ENCODE peak calls at places on chromosomes 13 and 19, in seven cellular contexts. H, M, I, A, U, Z and T are unnamed samples.

GRCh38 chr19:52451241-52451640 is 2.1 kb upstream of the ZNF578 start:
- DNase-seq in A (no peak), M (no peak), H (no peak), U (no peak), Z (no peak), I (no peak), T (no peak)

GRCh38 chr13:40453666-40454030 is 212.8 kb downstream of the FOXO1 start:
- DNase-seq in H (no peak), Z (no peak), I (no peak), U (no peak), A (no peak), M (no peak), T (no peak)

GRCh38 chr19:17242431-17243208 is 3.1 kb downstream of the NR2F6 start:
- DNase-seq in Z (no peak), M (no peak), I (no peak), U (no peak), H (no peak), A (no peak), T (no peak)

GRCh38 chr13:94325660-94326059 is 153.8 kb downstream of the DCT start:
- DNase-seq in I (no peak), U (peak; percentile 21), M (no peak), H (peak; percentile 60), Z (no peak), A (peak; percentile 61), T (peak; percentile 55)

GRCh38 chr13:113080901-113081521 is 24.6 kb upstream of the F7 start:
- DNase-seq in U (no peak), A (no peak), M (no peak), H (no peak), I (no peak), Z (no peak), T (no peak)

GRCh38 chr19:4660181-4660791 is 9.9 kb downstream of the MYDGF start:
- DNase-seq in A (no peak), M (no peak), Z (peak; percentile 26), H (no peak), U (peak; percentile 79), I (no peak), T (no peak)

GRCh38 chr19:33397536-33398360 is 24.2 kb downstream of the CEBPG start:
- DNase-seq in U (no peak), A (no peak), Z (no peak), I (no peak), H (no peak), M (peak; percentile 39), T (peak; percentile 41)

GRCh38 chr13:40433577-40433976 is 232.9 kb downstream of the FOXO1 start:
- DNase-seq in H (no peak), U (no peak), A (no peak), Z (no peak), I (no peak), M (no peak), T (no peak)

GRCh38 chr19:16998635-16999194 is 27.9 kb downstream of the CPAMD8 start:
- DNase-seq in M (no peak), U (no peak), H (no peak), I (no peak), A (no peak), Z (no peak), T (no peak)

GRCh38 chr13:80341771-80342271 is 895 bp upstream of the SPRY2 start:
- DNase-seq in A (peak; percentile 52), Z (peak; percentile 65), M (no peak), I (peak; percentile 62), H (peak; percentile 68), U (peak; percentile 77), T (peak; percentile 73)

GRCh38 chr19:6209233-6209632 is 70.5 kb downstream of the MLLT1 start:
- DNase-seq in H (no peak), I (no peak), M (no peak), A (no peak), U (no peak), Z (no peak), T (no peak)

GRCh38 chr19:13887529-13887928 is 10.6 kb downstream of the NANOS3 start:
- DNase-seq in A (no peak), I (no peak), Z (peak; percentile 12), M (no peak), U (no peak), H (peak; percentile 36), T (peak; percentile 24)

GRCh38 chr13:34031629-34032028 is 213.7 kb downstream of the RFC3 start:
- DNase-seq in A (no peak), H (peak; percentile 2), Z (no peak), I (no peak), U (no peak), M (no peak), T (no peak)

GRCh38 chr19:3275068-3275582 is 50.7 kb downstream of the CELF5 start:
- DNase-seq in M (no peak), U (peak; percentile 92), I (no peak), H (no peak), A (no peak), Z (no peak), T (peak; percentile 12)

GRCh38 chr13:24032674-24033073 is 127.8 kb upstream of the SPATA13 start:
- DNase-seq in Z (peak; percentile 48), M (no peak), U (no peak), I (no peak), A (peak; percentile 58), H (peak; percentile 49), T (peak; percentile 10)

GRCh38 chr13:38685974-38686571 is 804 bp upstream of the FREM2 start:
- DNase-seq in H (peak; percentile 15), U (peak; percentile 85), M (no peak), A (peak; percentile 3), I (peak; percentile 18), Z (no peak), T (peak; percentile 30)

GRCh38 chr13:80235131-80235530 is 105.8 kb downstream of the SPRY2 start:
- DNase-seq in U (no peak), A (peak; percentile 32), I (peak; percentile 46), H (peak; percentile 39), M (no peak), Z (no peak), T (peak; percentile 31)

GRCh38 chr13:24632382-24633121 is 47.7 kb upstream of the ATP12A start:
- DNase-seq in H (no peak), Z (no peak), I (no peak), U (no peak), A (peak; percentile 8), M (no peak), T (no peak)

GRCh38 chr13:106528711-106529414 is 6.6 kb downstream of the EFNB2 start:
- DNase-seq in H (no peak), M (no peak), U (no peak), A (no peak), I (no peak), Z (no peak), T (no peak)

GRCh38 chr19:5157186-5157585 is 183.4 kb downstream of the PTPRS start:
- DNase-seq in I (no peak), A (no peak), H (no peak), M (no peak), Z (no peak), U (no peak), T (no peak)

GRCh38 chr13:93476175-93476574 is 249.6 kb downstream of the GPC6 start:
- DNase-seq in A (peak; percentile 94), I (peak; percentile 87), M (no peak), U (no peak), H (peak; percentile 71), Z (peak; percentile 70), T (peak; percentile 96)

GRCh38 chr19:34577056-34577455 is 95.5 kb downstream of the WTIP start:
- DNase-seq in M (no peak), A (no peak), U (peak; percentile 36), Z (no peak), I (no peak), H (no peak), T (no peak)

GRCh38 chr13:28035146-28035782 is 46.8 kb upstream of the URAD start:
- DNase-seq in A (no peak), H (no peak), I (no peak), Z (no peak), U (no peak), M (no peak), T (no peak)

GRCh38 chr19:435056-435706 is 25.7 kb downstream of the SHC2 start:
- DNase-seq in A (no peak), H (no peak), M (no peak), U (no peak), I (no peak), Z (no peak), T (no peak)

DNA sequence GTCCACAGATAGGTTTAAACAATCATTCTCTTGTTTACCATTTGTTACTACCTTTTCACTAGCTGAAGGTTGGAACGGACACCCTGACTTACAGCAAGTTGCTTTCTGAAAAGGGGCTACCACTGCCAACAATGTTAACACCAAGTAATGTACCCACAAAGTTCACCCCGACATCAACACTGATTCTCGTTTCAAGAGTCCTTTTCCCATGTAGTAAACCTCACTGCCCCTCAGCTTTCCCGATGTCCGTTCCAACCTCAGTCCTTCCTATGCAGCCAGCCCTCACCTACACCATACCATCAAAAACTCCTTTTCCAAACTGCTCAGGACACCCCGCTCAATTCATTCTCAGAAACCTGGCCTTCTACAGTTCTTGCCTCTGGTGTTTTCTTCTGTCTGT is 29.0 kb downstream of the PEG3 start:
- DNase-seq in I (no peak), H (no peak), Z (no peak), A (no peak), M (no peak), U (no peak), T (no peak)
- TF ChIP-seq CTCF in I (no peak), H (no peak), Z (no peak), A (no peak), M (no peak), U (no peak), T (no peak)

GRCh38 chr13:43662976-43663375 is 123.8 kb downstream of the ENOX1 start:
- DNase-seq in H (no peak), M (no peak), Z (no peak), A (no peak), I (peak; percentile 6), U (no peak), T (no peak)
- H3K4me3 ChIP-seq in H (no peak overlapping the region), M (no peak overlapping the region), Z (no peak overlapping the region), A (no peak overlapping the region), I (no peak overlapping the region), U (no peak overlapping the region), T (no peak overlapping the region)

DNA sequence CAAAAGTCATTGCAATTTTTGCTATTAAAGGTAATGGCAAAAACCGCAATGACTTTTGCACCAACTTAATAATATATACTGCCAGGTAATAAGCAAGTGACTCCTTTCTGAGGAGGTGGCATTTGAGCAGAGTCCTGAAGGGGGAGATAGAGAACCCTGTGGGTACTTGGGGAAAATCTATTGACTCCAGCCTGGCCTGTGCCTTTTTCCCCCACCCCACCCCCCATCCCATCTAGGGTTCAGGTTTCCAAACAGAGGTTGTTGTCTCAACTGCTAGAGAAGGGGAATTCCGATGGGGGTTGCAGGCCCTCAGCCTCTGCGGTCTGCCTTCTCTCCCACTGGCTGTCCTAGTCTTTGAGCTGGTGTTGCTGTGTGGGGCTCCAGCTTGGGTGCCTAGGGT is 11.5 kb downstream of the S1PR2 start:
- DNase-seq in I (peak; percentile 64), M (no peak), A (no peak), Z (peak; percentile 52), U (peak; percentile 87), H (peak; percentile 53), T (peak; percentile 71)
- TF ChIP-seq CTCF in I (peak; percentile 56), M (no peak), A (peak; percentile 22), Z (peak; percentile 53), U (peak; percentile 62), H (peak; percentile 50), T (peak; percentile 56)

DNA sequence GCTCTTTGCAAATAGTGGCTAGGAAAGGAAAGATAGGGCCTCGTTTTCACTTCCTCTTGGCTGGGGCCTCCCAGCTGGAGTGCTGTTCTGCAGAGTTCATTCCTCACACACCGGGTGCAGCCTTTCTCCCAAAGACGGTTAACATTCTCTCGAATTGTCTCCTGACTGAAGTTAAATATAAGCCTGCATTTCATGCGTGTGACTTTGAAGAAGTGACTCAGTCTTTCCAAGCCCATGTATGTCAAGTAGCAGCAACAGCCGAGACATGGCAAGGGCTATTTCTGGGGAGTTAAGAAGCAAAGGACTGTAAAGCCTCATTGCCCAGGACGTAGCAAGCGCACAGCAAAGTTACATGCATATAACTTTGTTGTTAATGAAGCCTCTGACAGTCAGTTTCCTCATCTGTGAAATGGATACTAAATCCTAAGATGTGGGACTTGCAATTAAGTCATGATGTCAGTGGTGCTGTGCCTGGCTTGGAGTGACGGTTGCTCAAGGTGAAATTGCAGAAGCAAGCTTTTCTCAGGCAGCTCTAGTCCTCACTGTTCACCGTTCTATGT is 502.4 kb downstream of the MYO16 start:
- DNase-seq in H (peak; percentile 37), Z (peak; percentile 40), U (peak; percentile 24), I (no peak), M (no peak), A (peak; percentile 14), T (peak; percentile 91)
- H3K4me3 ChIP-seq in H (no peak overlapping the region), Z (no peak overlapping the region), U (no peak overlapping the region), I (no peak overlapping the region), M (no peak overlapping the region), A (no peak overlapping the region), T (no peak overlapping the region)